ENCODE peak calls at places on chromosomes 2 and 18, in five cellular contexts. J is IMR-90, B is SK-N-SH, K is GM12878, S is K562. C is an unnamed sample.
A peak's percentile ranks its signal among the peaks of the same experiment; 100 is the strongest.

GRCh38 chr2:27807476-27807875 is 36.0 kb downstream of the MRPL33 start:
- DNase-seq in J (peak; percentile 34), B (peak; percentile 38), K (no peak), S (peak; percentile 31), C (no peak)

GRCh38 chr2:74606927-74607326 is 41.2 kb downstream of the M1AP start:
- DNase-seq in J (no peak), B (no peak), K (no peak), S (no peak), C (no peak)

GRCh38 chr2:102449370-102449974 is 23.6 kb upstream of the SLC9A4 start:
- DNase-seq in J (peak; percentile 47), B (peak; percentile 23), K (no peak), S (peak; percentile 70), C (peak; percentile 28)

GRCh38 chr18:51363384-51363783 is 165.9 kb upstream of the MEX3C start:
- DNase-seq in J (no peak), B (no peak), K (no peak), S (no peak), C (no peak)

GRCh38 chr2:156465573-156465972 is 29.4 kb downstream of the GPD2 start:
- DNase-seq in J (no peak), B (no peak), K (no peak), S (no peak), C (no peak)

GRCh38 chr18:77042583-77042982 is 90.0 kb downstream of the MBP start:
- DNase-seq in J (no peak), B (no peak), K (no peak), S (no peak), C (no peak)

GRCh38 chr2:188527110-188527509 is 235.4 kb downstream of the GULP1 start:
- DNase-seq in J (peak; percentile 19), B (no peak), K (no peak), S (no peak), C (no peak)

GRCh38 chr2:10720983-10721343 is 467 bp upstream of the ATP6V1C2 start:
- DNase-seq in J (no peak), B (no peak), K (no peak), S (no peak), C (no peak)

GRCh38 chr2:209416913-209417312 is 6.9 kb upstream of the MAP2 start:
- DNase-seq in J (no peak), B (no peak), K (no peak), S (no peak), C (no peak)

GRCh38 chr18:8951491-8951890 is 151.0 kb upstream of the NDUFV2 start:
- DNase-seq in J (no peak), B (no peak), K (peak; percentile 13), S (peak; percentile 77), C (no peak)

GRCh38 chr2:131753640-131754561 is 226.2 kb downstream of the CCDC74A start:
- DNase-seq in J (no peak), B (no peak), K (no peak), S (no peak), C (no peak)

GRCh38 chr2:144950874-144951560 is 431.1 kb upstream of the ZEB2 start:
- DNase-seq in J (peak; percentile 88), B (no peak), K (no peak), S (no peak), C (peak; percentile 82)

GRCh38 chr18:24703316-24703715 is 242.9 kb downstream of the HRH4 start:
- DNase-seq in J (no peak), B (no peak), K (no peak), S (no peak), C (no peak)

GRCh38 chr2:215363039-215363438 is 51.2 kb downstream of the ATIC start:
- DNase-seq in J (peak; percentile 11), B (no peak), K (no peak), S (no peak), C (no peak)

GRCh38 chr18:76894947-76895346 is 72.6 kb downstream of the ZNF236 start:
- DNase-seq in J (no peak), B (no peak), K (no peak), S (no peak), C (no peak)

GRCh38 chr2:230935132-230935435 is 10.0 kb upstream of the GPR55 start:
- DNase-seq in J (no peak), B (no peak), K (no peak), S (no peak), C (no peak)

GRCh38 chr2:221517362-221518121 is 54.6 kb downstream of the EPHA4 start:
- DNase-seq in J (peak; percentile 88), B (no peak), K (peak; percentile 57), S (no peak), C (peak; percentile 37)

GRCh38 chr2:144890828-144891227 is 370.9 kb upstream of the ZEB2 start:
- DNase-seq in J (peak; percentile 35), B (peak; percentile 11), K (no peak), S (peak; percentile 71), C (peak; percentile 69)

GRCh38 chr18:36757081-36757480 is 71.7 kb downstream of the TPGS2 start:
- DNase-seq in J (peak; percentile 80), B (peak; percentile 76), K (no peak), S (peak; percentile 55), C (peak; percentile 56)

GRCh38 chr2:32768387-32769174 is 140.7 kb downstream of the TTC27 start:
- DNase-seq in J (no peak), B (no peak), K (no peak), S (peak; percentile 80), C (no peak)

GRCh38 chr2:126704434-126705165 is 48.6 kb downstream of the GYPC start:
- DNase-seq in J (peak; percentile 61), B (no peak), K (no peak), S (no peak), C (no peak)

GRCh38 chr2:31335921-31336570 is 78.5 kb downstream of the XDH start:
- DNase-seq in J (peak; percentile 86), B (peak; percentile 53), K (no peak), S (no peak), C (no peak)

GRCh38 chr2:85839461-85839860 is 49.3 kb downstream of the ST3GAL5 start:
- DNase-seq in J (no peak), B (no peak), K (no peak), S (no peak), C (no peak)

GRCh38 chr2:85838641-85839040 is 50.1 kb downstream of the ST3GAL5 start:
- DNase-seq in J (no peak), B (no peak), K (no peak), S (no peak), C (no peak)

GRCh38 chr2:85843543-85843942 is 45.2 kb downstream of the ST3GAL5 start:
- DNase-seq in J (no peak), B (peak; percentile 25), K (no peak), S (peak; percentile 56), C (peak; percentile 52)

GRCh38 chr2:85838181-85838580 is 50.6 kb downstream of the ST3GAL5 start:
- DNase-seq in J (no peak), B (no peak), K (no peak), S (peak; percentile 44), C (no peak)

DNA sequence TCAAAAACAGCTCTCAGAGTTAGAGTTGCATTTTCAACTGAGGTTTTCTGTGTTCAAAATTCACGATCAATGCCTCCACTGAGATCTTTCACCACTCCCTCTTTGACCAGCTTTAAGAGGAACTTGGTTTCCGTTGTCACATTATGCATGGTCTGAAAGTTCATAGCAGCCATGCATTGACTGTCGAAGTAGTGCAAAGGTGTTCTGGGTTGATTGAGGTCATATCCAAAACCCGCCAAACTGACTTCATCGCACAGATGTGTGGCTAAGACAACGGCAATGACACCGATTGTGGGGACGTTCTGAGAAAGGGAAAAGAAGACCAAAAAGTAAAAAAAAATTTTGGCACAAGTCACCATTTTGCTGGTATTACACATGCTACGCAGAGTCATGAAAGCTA is 48.7 kb downstream of the ST3GAL5 start:
- DNase-seq in J (no peak), B (no peak), K (no peak), S (peak; percentile 38), C (no peak)
- TF ChIP-seq RCOR1 in J (no peak), B (no peak), K (no peak), S (no peak), C (no peak)

GRCh38 chr2:197167608-197168287 is 142.8 kb downstream of the ANKRD44 start:
- DNase-seq in J (no peak), B (no peak), K (no peak), S (no peak), C (no peak)

GRCh38 chr2:197171582-197171981 is 139.0 kb downstream of the ANKRD44 start:
- DNase-seq in J (no peak), B (no peak), K (no peak), S (no peak), C (no peak)

GRCh38 chr2:197165020-197165419 is 145.6 kb downstream of the ANKRD44 start:
- DNase-seq in J (no peak), B (no peak), K (no peak), S (no peak), C (no peak)

GRCh38 chr2:197170137-197170682 is 140.4 kb downstream of the ANKRD44 start:
- DNase-seq in J (peak; percentile 20), B (no peak), K (no peak), S (no peak), C (no peak)

DNA sequence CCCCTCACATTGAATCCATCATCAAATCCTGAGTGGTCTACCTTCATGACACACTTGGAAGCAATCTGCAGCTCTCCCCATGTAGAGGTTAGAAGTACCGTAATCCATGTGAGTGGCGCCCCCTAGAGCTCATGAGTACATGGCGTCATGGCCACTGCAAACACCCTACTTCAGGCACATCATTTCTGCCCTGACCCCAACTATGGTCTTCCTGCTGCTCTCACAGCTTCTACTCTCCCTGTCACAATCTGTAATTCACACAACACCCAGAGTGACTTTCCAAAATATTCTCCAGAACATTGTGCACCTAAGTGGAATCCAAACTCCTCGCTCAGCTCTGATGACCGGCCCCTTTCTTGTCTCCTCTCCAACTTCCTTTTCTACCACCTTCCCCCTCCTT is 141.9 kb downstream of the ANKRD44 start:
- DNase-seq in J (peak; percentile 51), B (peak; percentile 70), K (no peak), S (peak; percentile 62), C (peak; percentile 52)
- TF ChIP-seq RCOR1 in J (no peak), B (no peak), K (no peak), S (no peak), C (no peak)

DNA sequence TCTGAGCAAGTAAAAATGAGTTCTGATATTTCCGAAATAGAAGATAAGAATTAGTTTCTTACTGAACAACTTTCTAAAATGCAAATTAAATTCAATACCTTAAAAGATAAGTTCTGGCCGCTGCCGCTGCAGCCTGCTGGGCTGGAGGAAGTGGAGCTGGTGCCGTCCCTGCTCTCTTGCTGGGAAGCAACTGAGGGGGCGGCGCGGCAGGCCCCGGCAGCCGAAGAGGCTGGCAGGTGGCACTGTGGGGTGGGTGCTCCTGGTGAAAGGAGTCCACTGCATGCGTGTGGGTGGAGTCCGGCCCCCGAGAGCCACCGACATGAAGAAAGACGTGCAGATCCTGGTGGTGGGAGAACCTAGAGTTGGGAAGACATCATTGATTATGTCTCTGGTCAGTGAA is 89.5 kb upstream of the ZNF519 start:
- DNase-seq in J (no peak), B (peak; percentile 4), K (no peak), S (no peak), C (no peak)
- TF ChIP-seq RCOR1 in J (no peak), B (no peak), K (no peak), S (no peak), C (no peak)

DNA sequence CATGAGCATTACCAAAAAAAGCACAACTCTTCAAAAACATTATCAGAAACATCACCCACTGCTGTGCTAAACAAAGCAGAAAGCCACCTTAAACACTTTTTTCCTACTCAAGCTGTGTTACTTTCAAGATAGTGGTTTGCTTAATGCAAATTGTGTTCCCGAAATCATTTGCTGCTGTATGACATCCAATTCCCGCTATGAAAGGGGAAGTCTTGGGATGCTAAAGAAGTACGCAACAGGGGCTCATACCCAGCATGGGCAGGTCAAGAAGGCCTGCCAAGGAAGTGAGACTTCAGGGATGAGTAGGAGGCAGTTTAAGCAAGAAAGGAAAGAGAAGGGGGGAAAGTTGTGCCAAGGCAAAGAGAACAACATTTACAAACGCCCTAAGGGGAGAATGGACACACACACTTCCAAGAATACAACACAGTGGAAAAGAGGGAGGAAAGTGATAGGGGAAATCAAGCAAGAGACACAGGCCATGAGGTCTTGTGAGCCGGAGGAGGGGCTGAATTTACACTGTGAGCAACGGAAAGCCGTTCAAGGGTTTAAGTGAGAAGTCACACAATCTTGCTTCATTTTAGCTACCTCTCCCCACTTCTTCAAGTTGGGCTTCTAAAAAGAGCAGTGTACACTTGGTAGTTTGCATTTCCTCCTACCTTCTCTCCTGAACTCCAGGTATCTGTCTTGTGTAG is 4.1 kb downstream of the PTPN2 start:
- DNase-seq in J (no peak), B (no peak), K (no peak), S (peak; percentile 18), C (no peak)
- TF ChIP-seq RCOR1 in J (no peak), B (no peak), K (no peak), S (no peak), C (no peak)

C was measured in A549.